ENCODE peak calls at places on chromosomes 3 and 15, in five cellular contexts. L, F, E, A and B are unnamed samples.

GRCh38 chr3:192091831-192092230 is 630.9 kb downstream of the PYDC2 start:
- DNase-seq in F (no peak), L (no peak), E (no peak), A (no peak), B (no peak)

GRCh38 chr3:128800241-128801187 is 74.5 kb downstream of the RAB7A start:
- DNase-seq in A (no peak), E (no peak), F (no peak), L (no peak), B (no peak)

GRCh38 chr15:96243701-96244100 is 86.8 kb upstream of the NR2F2 start:
- DNase-seq in A (no peak), F (no peak), L (no peak), E (no peak), B (no peak)

GRCh38 chr15:82105458-82106205 is 59.8 kb upstream of the MEX3B start:
- DNase-seq in L (no peak), A (no peak), F (no peak), E (no peak), B (peak; percentile 33)

GRCh38 chr15:69656271-69657030 is 203.8 kb downstream of the RPLP1 start:
- DNase-seq in L (no peak), F (no peak), A (no peak), E (peak; percentile 2), B (no peak)

GRCh38 chr15:67832965-67833503 is 6.8 kb downstream of the RNU6-1 start:
- DNase-seq in A (no peak), L (no peak), F (no peak), E (no peak), B (no peak)

GRCh38 chr3:88005066-88005465 is 53.7 kb downstream of the CGGBP1 start:
- DNase-seq in E (no peak), F (no peak), L (no peak), A (no peak), B (no peak)

GRCh38 chr3:168616901-168617300 is 521.2 kb upstream of the GOLIM4 start:
- DNase-seq in A (no peak), E (no peak), L (no peak), F (no peak), B (no peak)

GRCh38 chr3:159947220-159947619 is 41.4 kb upstream of the IL12A start:
- DNase-seq in F (no peak), L (no peak), A (no peak), E (no peak), B (no peak)

GRCh38 chr3:157133434-157134320 is 26.3 kb downstream of the CCNL1 start:
- DNase-seq in E (no peak), A (no peak), L (no peak), F (no peak), B (no peak)

GRCh38 chr15:50134524-50135024 is 15.5 kb upstream of the ATP8B4 start:
- DNase-seq in F (no peak), E (no peak), L (no peak), A (no peak), B (no peak)

GRCh38 chr3:38349684-38350359 is 3.2 kb downstream of the XYLB start:
- DNase-seq in E (no peak), F (no peak), A (no peak), L (no peak), B (no peak)

GRCh38 chr3:15859507-15860013 is 61.8 kb upstream of the ANKRD28 start:
- DNase-seq in F (peak; percentile 86), E (peak; percentile 87), L (peak; percentile 77), A (peak; percentile 88), B (peak; percentile 81)

GRCh38 chr3:107208100-107208499 is 169.1 kb upstream of the CCDC54 start:
- DNase-seq in E (peak; percentile 25), A (no peak), F (no peak), L (no peak), B (no peak)

GRCh38 chr3:157436583-157437300 is at the start of gene PTX3:
- DNase-seq in E (peak; percentile 30), A (no peak), F (no peak), L (no peak), B (peak; percentile 57)

DNA sequence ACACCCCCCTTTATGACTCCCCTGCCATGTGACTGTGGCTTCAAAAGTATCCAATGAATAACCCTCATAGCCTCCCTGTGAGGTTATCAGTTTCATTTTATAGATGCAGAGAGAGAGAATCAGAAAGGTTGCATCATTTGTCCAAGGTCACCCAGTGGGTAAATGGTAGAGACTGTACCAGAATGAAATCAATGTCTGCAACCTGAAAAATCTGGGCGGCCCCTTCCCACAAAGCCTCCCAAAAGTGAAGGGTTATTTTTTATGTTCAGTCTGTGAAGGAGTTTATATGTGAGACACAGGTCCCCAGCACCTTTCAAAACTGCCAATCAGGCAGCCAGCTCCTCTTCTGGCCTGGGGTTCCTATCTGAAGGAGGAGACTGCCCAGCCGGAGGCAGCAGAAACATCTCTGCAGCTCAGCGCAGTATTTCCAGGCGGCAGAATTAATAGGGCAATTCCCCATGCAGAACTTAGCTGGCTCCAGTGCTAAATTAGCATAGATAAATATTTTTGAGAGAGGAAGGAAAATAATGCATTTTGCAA is 130.8 kb upstream of the PRR20G start:
- DNase-seq in L (no peak), A (no peak), E (no peak), F (no peak), B (peak; percentile 23)
- H3K27me3 ChIP-seq in L (peaks cover 54% of the 10 kb centered on the region), A (peaks cover 72% of the 10 kb centered on the region), E (no peaks in the 10 kb centered on the region), F (no peaks in the 10 kb centered on the region), B (peaks cover 3% of the 10 kb centered on the region)

GRCh38 chr3:4979401-4980228 is at the start of gene BHLHE40:
- DNase-seq in E (peak; percentile 48), L (no peak), A (no peak), F (no peak), B (no peak)
- H3K27me3 ChIP-seq in E (no peaks in the 10 kb centered on the region), L (no peaks in the 10 kb centered on the region), A (no peaks in the 10 kb centered on the region), F (no peaks in the 10 kb centered on the region), B (no peaks in the 10 kb centered on the region)

GRCh38 chr3:14844386-14845170 is 25.8 kb downstream of the FGD5 start:
- DNase-seq in F (no peak), E (no peak), A (no peak), L (no peak), B (no peak)

GRCh38 chr3:14845826-14846225 is 27.1 kb downstream of the FGD5 start:
- DNase-seq in E (no peak), A (no peak), F (no peak), L (no peak), B (no peak)

GRCh38 chr3:14843321-14843720 is 24.6 kb downstream of the FGD5 start:
- DNase-seq in E (no peak), A (no peak), F (no peak), L (no peak), B (no peak)

GRCh38 chr3:14846481-14846880 is 27.7 kb downstream of the FGD5 start:
- DNase-seq in L (no peak), A (no peak), F (no peak), E (no peak), B (no peak)

DNA sequence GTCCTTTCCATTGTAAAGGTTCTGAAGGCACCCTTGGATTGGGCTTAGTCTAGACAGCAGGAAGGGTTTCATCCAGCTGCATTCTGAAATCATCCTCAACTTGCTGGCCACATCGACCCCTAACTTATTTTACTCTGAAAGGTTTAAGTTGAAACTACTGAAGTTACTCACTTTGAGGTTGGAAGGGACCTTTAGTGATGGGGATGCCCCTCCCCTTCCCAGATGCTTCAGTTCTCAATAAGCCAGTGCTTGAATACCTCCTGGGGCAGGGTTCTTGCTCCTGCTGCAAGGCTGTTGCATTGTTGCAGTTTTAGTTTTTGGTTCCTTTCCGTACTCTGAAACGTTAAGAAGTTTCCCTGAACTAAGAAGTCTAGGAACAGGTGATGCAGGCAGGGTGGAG is 26.4 kb downstream of the FGD5 start:
- DNase-seq in E (no peak), F (no peak), A (no peak), L (no peak), B (no peak)
- H3K27me3 ChIP-seq in E (no peaks in the 10 kb centered on the region), F (no peaks in the 10 kb centered on the region), A (peaks cover 19% of the 10 kb centered on the region), L (no peaks in the 10 kb centered on the region), B (no peaks in the 10 kb centered on the region)

DNA sequence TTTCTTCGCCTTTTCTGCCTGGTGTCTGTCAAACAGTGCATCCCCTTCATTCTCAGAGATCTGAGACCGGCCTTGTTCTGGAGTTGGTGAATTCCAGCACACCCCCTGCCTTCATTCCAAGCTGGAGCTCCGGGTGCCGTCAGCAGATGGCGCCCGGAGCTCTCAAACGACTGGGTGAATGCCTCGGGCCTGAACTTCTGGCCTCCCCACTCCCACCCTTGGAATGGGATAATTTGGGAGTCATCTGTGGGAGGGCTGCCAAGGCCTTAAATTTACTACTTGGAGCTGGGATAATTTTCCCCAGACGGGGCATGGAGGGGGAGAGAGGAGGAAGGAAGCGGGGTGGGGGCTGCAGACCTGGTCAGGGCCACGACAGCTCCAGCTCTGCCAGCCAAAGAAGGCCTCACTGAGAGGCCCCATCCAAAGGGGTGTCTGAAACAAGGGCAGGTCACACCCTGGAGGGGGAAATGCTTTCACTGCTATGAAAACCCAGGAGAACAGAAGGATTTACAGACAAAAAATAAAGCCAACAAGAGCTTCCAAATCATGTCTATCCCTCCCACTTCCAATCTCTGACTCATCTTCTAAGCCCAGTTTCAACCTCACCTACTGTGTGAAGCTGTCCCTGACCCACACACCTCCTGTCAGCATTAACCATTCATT is 187.9 kb downstream of the OPA1 start:
- DNase-seq in E (peak; percentile 79), F (peak; percentile 70), A (peak; percentile 84), L (peak; percentile 8), B (peak; percentile 58)
- H3K27me3 ChIP-seq in E (no peaks in the 10 kb centered on the region), F (no peaks in the 10 kb centered on the region), A (peaks cover 52% of the 10 kb centered on the region), L (peaks cover 24% of the 10 kb centered on the region), B (no peaks in the 10 kb centered on the region)

DNA sequence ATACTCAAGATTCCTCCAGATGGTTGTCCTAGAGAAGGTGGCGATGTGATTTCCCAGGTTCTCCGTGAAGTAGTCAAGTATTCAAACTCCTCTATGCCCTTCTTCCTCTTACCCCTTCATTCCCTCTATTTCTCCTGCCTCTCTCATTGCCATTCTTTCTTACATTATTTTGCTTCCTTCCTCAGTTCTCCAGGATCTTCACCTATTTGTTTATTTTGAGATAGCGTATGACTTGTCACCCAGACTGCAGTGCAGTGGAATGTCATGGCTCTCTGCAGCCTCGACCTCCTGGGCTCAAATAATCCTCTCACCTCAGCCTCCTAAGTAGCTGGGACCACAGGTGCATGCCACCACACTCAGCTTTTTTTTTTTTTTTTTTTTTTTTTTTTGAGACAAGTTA is 1.8 kb upstream of the ITPKA start:
- DNase-seq in L (no peak), E (no peak), A (no peak), F (no peak), B (no peak)
- H3K27me3 ChIP-seq in L (peaks cover 34% of the 10 kb centered on the region), E (peaks cover 8% of the 10 kb centered on the region), A (peaks cover 47% of the 10 kb centered on the region), F (no peaks in the 10 kb centered on the region), B (no peaks in the 10 kb centered on the region)